ENCODE peak calls at places on chromosomes 13 and 19, in six cellular contexts. One of them, this sample, is unnamed.

GRCh38 chr13:29569253-29570057 is 26.0 kb downstream of the SLC7A1 start:
- DNase-seq in HCT116: no peak
- DNase-seq in GM12878: no peak
- DNase-seq in K562: no peak
- DNase-seq in H1: no peak
- DNase-seq in HepG2: peak; percentile 44
- DNase-seq in this sample: peak; percentile 52

GRCh38 chr13:97975851-97976550 is 22.5 kb downstream of the IPO5 start:
- DNase-seq in HCT116: peak; percentile 42
- DNase-seq in GM12878: no peak
- DNase-seq in K562: peak; percentile 94
- DNase-seq in H1: peak; percentile 90
- DNase-seq in HepG2: peak; percentile 86
- DNase-seq in this sample: peak; percentile 98

GRCh38 chr19:38869160-38869835 is 8.8 kb downstream of the RINL start:
- DNase-seq in HCT116: no peak
- DNase-seq in GM12878: no peak
- DNase-seq in K562: no peak
- DNase-seq in H1: peak; percentile 67
- DNase-seq in HepG2: no peak
- DNase-seq in this sample: peak; percentile 47

GRCh38 chr19:13120817-13121216 is 2.8 kb downstream of the NACC1 start:
- DNase-seq in HCT116: no peak
- DNase-seq in GM12878: no peak
- DNase-seq in K562: no peak
- DNase-seq in H1: no peak
- DNase-seq in HepG2: no peak
- DNase-seq in this sample: no peak

GRCh38 chr19:16588089-16588823 is 16.0 kb upstream of the SLC35E1 start:
- DNase-seq in HCT116: no peak
- DNase-seq in GM12878: peak; percentile 90
- DNase-seq in K562: peak; percentile 78
- DNase-seq in H1: no peak
- DNase-seq in HepG2: no peak
- DNase-seq in this sample: peak; percentile 68

GRCh38 chr19:53545271-53546065 is 7.5 kb downstream of the ZNF331 start:
- DNase-seq in HCT116: no peak
- DNase-seq in GM12878: no peak
- DNase-seq in K562: no peak
- DNase-seq in H1: no peak
- DNase-seq in HepG2: no peak
- DNase-seq in this sample: no peak

GRCh38 chr19:58399903-58400637 is 4.6 kb downstream of the RNF225 start:
- DNase-seq in HCT116: no peak
- DNase-seq in GM12878: no peak
- DNase-seq in K562: peak; percentile 3
- DNase-seq in H1: no peak
- DNase-seq in HepG2: no peak
- DNase-seq in this sample: peak; percentile 82

GRCh38 chr13:79128158-79128557 is 277.9 kb downstream of the RBM26 start:
- DNase-seq in HCT116: no peak
- DNase-seq in GM12878: peak; percentile 13
- DNase-seq in K562: no peak
- DNase-seq in H1: no peak
- DNase-seq in HepG2: peak; percentile 2
- DNase-seq in this sample: no peak

GRCh38 chr13:87123987-87124784 is 547.0 kb upstream of the SLITRK5 start:
- DNase-seq in HCT116: peak; percentile 75
- DNase-seq in GM12878: no peak
- DNase-seq in K562: peak; percentile 1
- DNase-seq in H1: no peak
- DNase-seq in HepG2: peak; percentile 10
- DNase-seq in this sample: no peak

GRCh38 chr13:75303295-75303694 is 178.7 kb downstream of the TBC1D4 start:
- DNase-seq in HCT116: no peak
- DNase-seq in GM12878: no peak
- DNase-seq in K562: no peak
- DNase-seq in H1: no peak
- DNase-seq in HepG2: no peak
- DNase-seq in this sample: no peak

GRCh38 chr13:51134763-51135365 is 23.8 kb upstream of the C13orf42 start:
- DNase-seq in HCT116: no peak
- DNase-seq in GM12878: no peak
- DNase-seq in K562: no peak
- DNase-seq in H1: peak; percentile 31
- DNase-seq in HepG2: no peak
- DNase-seq in this sample: no peak

GRCh38 chr19:33159893-33160292 is 28.0 kb downstream of the WDR88 start:
- DNase-seq in HCT116: no peak
- DNase-seq in GM12878: no peak
- DNase-seq in K562: no peak
- DNase-seq in H1: no peak
- DNase-seq in HepG2: no peak
- DNase-seq in this sample: no peak

GRCh38 chr19:32928806-32929205 is 43.0 kb downstream of the CEP89 start:
- DNase-seq in HCT116: no peak
- DNase-seq in GM12878: no peak
- DNase-seq in K562: no peak
- DNase-seq in H1: no peak
- DNase-seq in HepG2: peak; percentile 35
- DNase-seq in this sample: no peak

GRCh38 chr19:2478324-2478755 is 2.4 kb downstream of the GADD45B start:
- DNase-seq in HCT116: no peak
- DNase-seq in GM12878: no peak
- DNase-seq in K562: no peak
- DNase-seq in H1: peak; percentile 72
- DNase-seq in HepG2: no peak
- DNase-seq in this sample: peak; percentile 63

GRCh38 chr19:38596057-38596981 is 21.4 kb downstream of the MAP4K1 start:
- DNase-seq in HCT116: peak; percentile 71
- DNase-seq in GM12878: no peak
- DNase-seq in K562: peak; percentile 97
- DNase-seq in H1: peak; percentile 100
- DNase-seq in HepG2: peak; percentile 20
- DNase-seq in this sample: peak; percentile 88

GRCh38 chr19:18252370-18252717 is 21.9 kb downstream of the IQCN start:
- DNase-seq in HCT116: no peak
- DNase-seq in GM12878: no peak
- DNase-seq in K562: no peak
- DNase-seq in H1: no peak
- DNase-seq in HepG2: no peak
- DNase-seq in this sample: no peak

GRCh38 chr19:28393574-28394336 is 819.2 kb downstream of the UQCRFS1 start:
- DNase-seq in HCT116: no peak
- DNase-seq in GM12878: no peak
- DNase-seq in K562: no peak
- DNase-seq in H1: no peak
- DNase-seq in HepG2: no peak
- DNase-seq in this sample: no peak

GRCh38 chr19:6044056-6044805 is 66.1 kb downstream of the RFX2 start:
- DNase-seq in HCT116: no peak
- DNase-seq in GM12878: no peak
- DNase-seq in K562: no peak
- DNase-seq in H1: peak; percentile 24
- DNase-seq in HepG2: no peak
- DNase-seq in this sample: no peak
- TF ChIP-seq YY1 in HCT116: no peak
- TF ChIP-seq YY1 in GM12878: no peak
- TF ChIP-seq YY1 in K562: no peak
- TF ChIP-seq YY1 in H1: no peak
- TF ChIP-seq YY1 in HepG2: no peak
- TF ChIP-seq YY1 in this sample: no peak

DNA sequence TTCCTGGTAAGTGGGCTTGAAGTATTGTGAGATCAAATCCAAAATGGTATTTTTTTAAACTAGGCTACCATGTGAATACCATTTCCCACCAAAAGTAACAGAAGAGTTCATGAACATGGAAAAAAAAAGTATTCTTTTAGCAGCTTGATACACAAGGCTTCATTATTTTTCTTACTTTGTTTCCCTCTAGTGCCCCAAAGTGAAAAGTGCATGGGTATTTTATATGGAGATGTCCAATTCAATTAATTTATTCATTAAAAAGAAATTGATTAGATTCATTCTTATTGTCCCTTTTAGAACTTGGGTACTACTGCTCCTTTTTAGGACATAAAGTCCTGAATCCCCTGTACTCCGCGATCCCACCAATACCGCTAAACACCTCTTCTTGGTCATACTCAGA is 28.6 kb upstream of the SCEL start:
- DNase-seq in HCT116: peak; percentile 7
- DNase-seq in GM12878: no peak
- DNase-seq in K562: no peak
- DNase-seq in H1: no peak
- DNase-seq in HepG2: no peak
- DNase-seq in this sample: no peak
- TF ChIP-seq CTCF in HCT116: peak; percentile 10
- TF ChIP-seq CTCF in GM12878: peak; percentile 16
- TF ChIP-seq CTCF in K562: peak; percentile 10
- TF ChIP-seq CTCF in H1: no peak
- TF ChIP-seq CTCF in HepG2: no peak
- TF ChIP-seq CTCF in this sample: peak; percentile 44

DNA sequence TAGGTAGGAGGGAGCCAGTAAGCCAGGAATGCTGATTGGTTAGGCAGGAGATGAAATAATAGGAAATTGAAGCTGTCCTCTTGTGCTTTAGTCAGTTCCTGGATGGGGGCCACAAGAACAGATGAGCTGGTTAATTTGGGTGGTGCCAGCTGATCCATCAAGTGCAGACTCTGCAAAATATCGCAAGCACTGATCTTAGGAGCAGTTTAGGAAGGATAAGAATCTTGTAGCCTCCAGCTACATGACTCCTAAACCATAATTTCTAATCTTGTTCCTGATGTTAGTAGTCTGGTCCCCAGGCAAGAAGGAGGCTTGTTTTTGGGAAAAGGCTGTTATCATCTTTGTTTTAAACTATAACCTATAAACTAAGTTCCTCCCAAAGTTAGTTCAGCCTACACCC is 117.9 kb upstream of the GPR12 start:
- DNase-seq in HCT116: no peak
- DNase-seq in GM12878: no peak
- DNase-seq in K562: no peak
- DNase-seq in H1: no peak
- DNase-seq in HepG2: no peak
- DNase-seq in this sample: no peak
- TF ChIP-seq YY1 in HCT116: no peak
- TF ChIP-seq YY1 in GM12878: no peak
- TF ChIP-seq YY1 in K562: no peak
- TF ChIP-seq YY1 in H1: no peak
- TF ChIP-seq YY1 in HepG2: no peak
- TF ChIP-seq YY1 in this sample: no peak

GRCh38 chr19:45150731-45151725 is 9.8 kb downstream of the NKPD1 start:
- DNase-seq in HCT116: no peak
- DNase-seq in GM12878: no peak
- DNase-seq in K562: no peak
- DNase-seq in H1: no peak
- DNase-seq in HepG2: no peak
- DNase-seq in this sample: no peak

GRCh38 chr19:45151821-45152503 is 8.8 kb downstream of the NKPD1 start:
- DNase-seq in HCT116: no peak
- DNase-seq in GM12878: no peak
- DNase-seq in K562: no peak
- DNase-seq in H1: no peak
- DNase-seq in HepG2: no peak
- DNase-seq in this sample: no peak

GRCh38 chr19:45154064-45154827 is 6.5 kb downstream of the NKPD1 start:
- DNase-seq in HCT116: peak; percentile 92
- DNase-seq in GM12878: no peak
- DNase-seq in K562: peak; percentile 82
- DNase-seq in H1: no peak
- DNase-seq in HepG2: peak; percentile 97
- DNase-seq in this sample: no peak

GRCh38 chr19:45153339-45154063 is 7.3 kb downstream of the NKPD1 start:
- DNase-seq in HCT116: no peak
- DNase-seq in GM12878: no peak
- DNase-seq in K562: peak; percentile 62
- DNase-seq in H1: peak; percentile 86
- DNase-seq in HepG2: no peak
- DNase-seq in this sample: peak; percentile 91

GRCh38 chr19:45152504-45153338 is 8.1 kb downstream of the NKPD1 start:
- DNase-seq in HCT116: no peak
- DNase-seq in GM12878: no peak
- DNase-seq in K562: no peak
- DNase-seq in H1: peak; percentile 75
- DNase-seq in HepG2: no peak
- DNase-seq in this sample: peak; percentile 80
- TF ChIP-seq CTCF in HCT116: no peak
- TF ChIP-seq CTCF in GM12878: no peak
- TF ChIP-seq CTCF in K562: no peak
- TF ChIP-seq CTCF in H1: peak; percentile 41
- TF ChIP-seq CTCF in HepG2: no peak
- TF ChIP-seq CTCF in this sample: peak; percentile 21

GRCh38 chr19:15439821-15440641 is 9.7 kb downstream of the WIZ start:
- DNase-seq in HCT116: no peak
- DNase-seq in GM12878: no peak
- DNase-seq in K562: no peak
- DNase-seq in H1: no peak
- DNase-seq in HepG2: no peak
- DNase-seq in this sample: no peak
- TF ChIP-seq YY1 in HCT116: no peak
- TF ChIP-seq YY1 in GM12878: no peak
- TF ChIP-seq YY1 in K562: no peak
- TF ChIP-seq YY1 in H1: no peak
- TF ChIP-seq YY1 in HepG2: no peak
- TF ChIP-seq YY1 in this sample: no peak

DNA sequence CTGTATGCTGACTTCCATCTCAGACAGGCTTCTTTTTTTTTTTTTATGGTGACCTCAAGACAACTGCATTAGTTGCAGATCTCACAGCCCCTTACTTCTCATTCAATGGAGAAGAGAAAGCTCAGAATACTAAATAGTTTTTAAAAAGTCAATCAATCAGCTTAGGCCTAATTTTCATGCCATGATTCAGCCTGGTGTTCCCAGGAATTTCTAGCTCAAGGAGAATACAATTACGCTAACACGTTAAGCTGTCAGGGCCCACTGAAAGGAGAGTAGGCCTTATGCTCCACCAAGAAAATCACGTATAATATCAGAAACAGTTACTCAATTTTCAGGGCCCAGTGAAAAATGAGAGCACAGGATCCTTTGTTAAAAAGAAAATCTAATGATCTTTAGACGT is 1596.0 kb upstream of the MIR17HG start:
- DNase-seq in HCT116: no peak
- DNase-seq in GM12878: no peak
- DNase-seq in K562: no peak
- DNase-seq in H1: no peak
- DNase-seq in HepG2: no peak
- DNase-seq in this sample: no peak
- TF ChIP-seq CTCF in HCT116: no peak
- TF ChIP-seq CTCF in GM12878: no peak
- TF ChIP-seq CTCF in K562: no peak
- TF ChIP-seq CTCF in H1: no peak
- TF ChIP-seq CTCF in HepG2: no peak
- TF ChIP-seq CTCF in this sample: no peak

This sample was measured in SK-N-SH.